ENCODE peak calls at places on chromosomes 5 and 9, in five cellular contexts. K is A172, X is cardiac fibroblast, Z is coronary artery, U is esophagus squamous epithelium. A is an unnamed sample.

GRCh38 chr5:163846512-163846911 is 341.1 kb downstream of the MAT2B start:
- DNase-seq in K (no peak), X (peak), Z (no peak), U (no peak), A (no peak)

GRCh38 chr5:61582421-61582820 is 250.4 kb downstream of the ZSWIM6 start:
- DNase-seq in K (no peak), X (peak), Z (no peak), U (no peak), A (no peak)

GRCh38 chr9:83981126-83981871 is 694 bp downstream of the RMI1 start:
- DNase-seq in K (peak), X (peak), Z (no peak), U (no peak), A (no peak)

GRCh38 chr9:2461886-2462285 is 159.7 kb upstream of the VLDLR start:
- DNase-seq in K (no peak), X (peak), Z (no peak), U (no peak), A (no peak)

GRCh38 chr5:137834498-137834897 is 33.2 kb upstream of the MYOT start:
- DNase-seq in K (peak), X (no peak), Z (no peak), U (no peak), A (no peak)

GRCh38 chr5:32559411-32559810 is 25.9 kb upstream of the SUB1 start:
- DNase-seq in K (no peak), X (no peak), Z (no peak), U (no peak), A (no peak)

GRCh38 chr5:159581502-159582249 is 251.4 kb upstream of the IL12B start:
- DNase-seq in K (peak), X (peak), Z (no peak), U (no peak), A (no peak)

GRCh38 chr5:59720063-59720462 is 173.5 kb downstream of the PDE4D start:
- DNase-seq in K (no peak), X (no peak), Z (no peak), U (no peak), A (no peak)

GRCh38 chr5:149616727-149617284 is 35.5 kb downstream of the ARHGEF37 start:
- DNase-seq in K (no peak), X (no peak), Z (no peak), U (no peak), A (no peak)

GRCh38 chr5:143309661-143310431 is 93.6 kb downstream of the NR3C1 start:
- DNase-seq in K (no peak), X (peak), Z (no peak), U (no peak), A (no peak)

GRCh38 chr9:86962692-86963091 is 15.4 kb upstream of the GAS1 start:
- DNase-seq in K (no peak), X (no peak), Z (no peak), U (no peak), A (no peak)

GRCh38 chr9:16817002-16817401 is 53.5 kb downstream of the BNC2 start:
- DNase-seq in K (no peak), X (no peak), Z (no peak), U (no peak), A (no peak)

GRCh38 chr9:137074657-137075274 is 2.6 kb upstream of the UAP1L1 start:
- DNase-seq in K (no peak), X (no peak), Z (no peak), U (no peak), A (no peak)

GRCh38 chr5:168179185-168179584 is 112.3 kb upstream of the WWC1 start:
- DNase-seq in K (no peak), X (peak), Z (no peak), U (no peak), A (no peak)

GRCh38 chr5:51386916-51387853 is 3.9 kb downstream of the ISL1 start:
- DNase-seq in K (no peak), X (no peak), Z (no peak), U (no peak), A (no peak)

GRCh38 chr5:12616093-12616492 is 711.8 kb upstream of the CTNND2 start:
- DNase-seq in K (no peak), X (no peak), Z (no peak), U (no peak), A (no peak)

GRCh38 chr5:61290815-61291214 is 41.2 kb upstream of the ZSWIM6 start:
- DNase-seq in K (peak), X (peak), Z (no peak), U (no peak), A (no peak)

GRCh38 chr5:157290156-157290980 is 24.4 kb downstream of the CYFIP2 start:
- DNase-seq in K (peak), X (peak), Z (no peak), U (no peak), A (no peak)

GRCh38 chr9:136533775-136534157 is 12.1 kb downstream of the NOTCH1 start:
- DNase-seq in K (peak), X (no peak), Z (no peak), U (no peak), A (no peak)

GRCh38 chr5:172187118-172188032 is 649 bp downstream of the STK10 start:
- DNase-seq in K (peak), X (peak), Z (no peak), U (no peak), A (peak)

GRCh38 chr5:127031147-127031862 is 947 bp upstream of the MARCHF3 start:
- DNase-seq in K (no peak), X (no peak), Z (no peak), U (no peak), A (peak)

GRCh38 chr5:176570044-176570443 is 20.9 kb downstream of the CDHR2 start:
- DNase-seq in K (no peak), X (peak), Z (no peak), U (no peak), A (no peak)

GRCh38 chr9:136944094-136944518 is 432 bp downstream of the FBXW5 start:
- DNase-seq in K (no peak), X (peak), Z (no peak), U (no peak), A (no peak)

GRCh38 chr5:124643306-124643705 is 103.1 kb downstream of the ZNF608 start:
- DNase-seq in K (no peak), X (no peak), Z (no peak), U (no peak), A (no peak)

GRCh38 chr5:54146906-54147305 is 163.5 kb downstream of the ARL15 start:
- DNase-seq in K (no peak), X (peak), Z (no peak), U (no peak), A (no peak)

GRCh38 chr9:134324359-134325095 is 1.7 kb upstream of the RXRA start:
- DNase-seq in K (peak), X (no peak), Z (no peak), U (no peak), A (peak)

GRCh38 chr9:81724242-81724889 is 35.0 kb upstream of the TLE1 start:
- DNase-seq in K (no peak), X (peak), Z (no peak), U (no peak), A (no peak)

GRCh38 chr9:23493219-23493618 is 332.8 kb downstream of the ELAVL2 start:
- DNase-seq in K (no peak), X (no peak), Z (no peak), U (no peak), A (no peak)

GRCh38 chr5:154395407-154396106 is 50.2 kb upstream of the SAP30L start:
- DNase-seq in K (peak), X (peak), Z (no peak), U (no peak), A (no peak)

GRCh38 chr9:137055385-137056364 is 1.8 kb upstream of the ENTPD2 start:
- DNase-seq in K (peak), X (peak), Z (no peak), U (no peak), A (peak)

GRCh38 chr5:133869675-133869978 is 98.8 kb downstream of the C5orf15 start:
- DNase-seq in K (no peak), X (no peak), Z (no peak), U (no peak), A (no peak)

GRCh38 chr5:115873392-115873791 is 31.7 kb downstream of the AP3S1 start:
- DNase-seq in K (peak), X (no peak), Z (no peak), U (no peak), A (no peak)

A was measured in ovary.